ENCODE peak calls at places on chromosomes 16 and 17, in four cellular contexts. One of them, this sample, is unnamed.

GRCh38 chr17:20966869-20967268 is 75.9 kb downstream of the USP22 start:
- DNase-seq in left ventricle myocardium inferior: no peak
- DNase-seq in cardiac muscle cell: no peak
- DNase-seq in progenitor cell of endocrine pancreas: no peak
- DNase-seq in this sample: no peak

GRCh38 chr17:41965694-41966375 is 760 bp upstream of the CNP start:
- DNase-seq in left ventricle myocardium inferior: peak; percentile 45
- DNase-seq in cardiac muscle cell: peak; percentile 74
- DNase-seq in progenitor cell of endocrine pancreas: peak; percentile 49
- DNase-seq in this sample: peak; percentile 94

GRCh38 chr16:73166972-73167550 is 119.1 kb upstream of the ZFHX3 start:
- DNase-seq in left ventricle myocardium inferior: no peak
- DNase-seq in cardiac muscle cell: no peak
- DNase-seq in progenitor cell of endocrine pancreas: no peak
- DNase-seq in this sample: no peak

GRCh38 chr16:2082171-2082982 is 34.6 kb downstream of the TSC2 start:
- DNase-seq in left ventricle myocardium inferior: no peak
- DNase-seq in cardiac muscle cell: no peak
- DNase-seq in progenitor cell of endocrine pancreas: no peak
- DNase-seq in this sample: no peak

GRCh38 chr17:59311051-59311468 is 20.4 kb upstream of the YPEL2 start:
- DNase-seq in left ventricle myocardium inferior: no peak
- DNase-seq in cardiac muscle cell: peak; percentile 77
- DNase-seq in progenitor cell of endocrine pancreas: no peak
- DNase-seq in this sample: peak; percentile 74

GRCh38 chr17:17783121-17783824 is 53.5 kb downstream of the SREBF1 start:
- DNase-seq in left ventricle myocardium inferior: peak; percentile 85
- DNase-seq in cardiac muscle cell: peak; percentile 84
- DNase-seq in progenitor cell of endocrine pancreas: peak; percentile 40
- DNase-seq in this sample: no peak

GRCh38 chr17:9101356-9101755 is 80.0 kb downstream of the NTN1 start:
- DNase-seq in left ventricle myocardium inferior: no peak
- DNase-seq in cardiac muscle cell: no peak
- DNase-seq in progenitor cell of endocrine pancreas: no peak
- DNase-seq in this sample: no peak

GRCh38 chr16:67807148-67807682 is 526 bp downstream of the TSNAXIP1 start:
- DNase-seq in left ventricle myocardium inferior: no peak
- DNase-seq in cardiac muscle cell: no peak
- DNase-seq in progenitor cell of endocrine pancreas: no peak
- DNase-seq in this sample: no peak

GRCh38 chr17:83196088-83196765 is 116.8 kb downstream of the METRNL start:
- DNase-seq in left ventricle myocardium inferior: peak; percentile 17
- DNase-seq in cardiac muscle cell: no peak
- DNase-seq in progenitor cell of endocrine pancreas: no peak
- DNase-seq in this sample: peak; percentile 39

GRCh38 chr17:78144736-78145641 is 1.2 kb upstream of the C17orf99 start:
- DNase-seq in left ventricle myocardium inferior: no peak
- DNase-seq in cardiac muscle cell: no peak
- DNase-seq in progenitor cell of endocrine pancreas: no peak
- DNase-seq in this sample: no peak

GRCh38 chr16:66427871-66428681 is 981 bp downstream of the BEAN1 start:
- DNase-seq in left ventricle myocardium inferior: no peak
- DNase-seq in cardiac muscle cell: peak; percentile 56
- DNase-seq in progenitor cell of endocrine pancreas: no peak
- DNase-seq in this sample: no peak

GRCh38 chr17:79777166-79777843 is 643 bp upstream of the CBX2 start:
- DNase-seq in left ventricle myocardium inferior: peak; percentile 68
- DNase-seq in cardiac muscle cell: peak; percentile 58
- DNase-seq in progenitor cell of endocrine pancreas: peak; percentile 58
- DNase-seq in this sample: peak; percentile 92

GRCh38 chr17:66747561-66748275 is 87.2 kb upstream of the CACNG5 start:
- DNase-seq in left ventricle myocardium inferior: no peak
- DNase-seq in cardiac muscle cell: no peak
- DNase-seq in progenitor cell of endocrine pancreas: no peak
- DNase-seq in this sample: peak; percentile 34

GRCh38 chr16:81583893-81584705 is 139.5 kb downstream of the CMIP start:
- DNase-seq in left ventricle myocardium inferior: no peak
- DNase-seq in cardiac muscle cell: no peak
- DNase-seq in progenitor cell of endocrine pancreas: no peak
- DNase-seq in this sample: peak; percentile 88

GRCh38 chr16:81586421-81586820 is 141.8 kb downstream of the CMIP start:
- DNase-seq in left ventricle myocardium inferior: no peak
- DNase-seq in cardiac muscle cell: peak; percentile 35
- DNase-seq in progenitor cell of endocrine pancreas: no peak
- DNase-seq in this sample: no peak

GRCh38 chr16:81586976-81587625 is 142.5 kb downstream of the CMIP start:
- DNase-seq in left ventricle myocardium inferior: no peak
- DNase-seq in cardiac muscle cell: no peak
- DNase-seq in progenitor cell of endocrine pancreas: no peak
- DNase-seq in this sample: no peak

GRCh38 chr16:81587626-81588160 is 143.1 kb downstream of the CMIP start:
- DNase-seq in left ventricle myocardium inferior: no peak
- DNase-seq in cardiac muscle cell: no peak
- DNase-seq in progenitor cell of endocrine pancreas: no peak
- DNase-seq in this sample: no peak

DNA sequence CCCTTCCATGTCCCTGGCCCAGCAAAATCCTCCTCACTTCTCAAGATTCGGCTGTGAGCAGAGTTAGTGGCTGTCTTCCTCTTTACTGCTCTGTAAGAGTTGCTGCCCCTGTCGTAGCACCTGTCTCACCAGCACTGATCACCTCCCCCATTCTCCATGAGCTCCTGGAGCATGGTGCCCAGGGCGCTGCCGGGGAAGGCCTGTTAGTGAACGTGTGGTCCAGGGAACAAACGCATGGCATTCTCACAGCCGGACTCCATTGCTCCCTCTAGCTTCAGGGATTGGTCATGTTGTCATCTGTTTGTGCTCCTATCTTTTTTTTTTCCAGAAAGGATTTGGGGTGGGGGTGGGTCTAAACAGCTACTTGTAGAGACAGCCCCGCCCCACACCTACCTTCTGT is 141.2 kb downstream of the CMIP start:
- DNase-seq in left ventricle myocardium inferior: no peak
- DNase-seq in cardiac muscle cell: peak; percentile 12
- DNase-seq in progenitor cell of endocrine pancreas: no peak
- DNase-seq in this sample: no peak
- TF ChIP-seq CTCF in left ventricle myocardium inferior: no peak
- TF ChIP-seq CTCF in cardiac muscle cell: peak; percentile 31
- TF ChIP-seq CTCF in progenitor cell of endocrine pancreas: peak; percentile 36
- TF ChIP-seq CTCF in this sample: no peak

DNA sequence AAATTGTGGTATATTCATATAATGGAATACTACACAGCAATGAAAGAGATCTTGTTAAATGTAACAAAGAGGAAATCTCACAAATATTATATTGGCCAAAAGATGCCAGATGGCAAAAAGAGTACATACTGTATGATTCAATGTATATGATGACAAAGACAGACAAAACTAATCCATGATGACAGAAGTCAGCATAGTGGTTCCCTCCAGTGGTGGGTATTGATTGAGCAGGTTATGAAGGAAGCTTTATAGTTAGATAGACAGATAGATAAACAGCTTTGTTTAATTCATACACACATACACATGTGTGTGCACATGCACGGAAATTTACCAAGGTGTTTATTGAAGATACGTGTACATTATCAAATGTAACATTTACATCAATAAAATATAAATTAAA is 74.4 kb upstream of the SMIM36 start:
- DNase-seq in left ventricle myocardium inferior: no peak
- DNase-seq in cardiac muscle cell: no peak
- DNase-seq in progenitor cell of endocrine pancreas: no peak
- DNase-seq in this sample: no peak
- TF ChIP-seq CTCF in left ventricle myocardium inferior: no peak
- TF ChIP-seq CTCF in cardiac muscle cell: no peak
- TF ChIP-seq CTCF in progenitor cell of endocrine pancreas: no peak
- TF ChIP-seq CTCF in this sample: no peak

GRCh38 chr17:74072340-74072739 is 131.1 kb upstream of the RPL38 start:
- DNase-seq in left ventricle myocardium inferior: no peak
- DNase-seq in cardiac muscle cell: no peak
- DNase-seq in progenitor cell of endocrine pancreas: no peak
- DNase-seq in this sample: no peak

GRCh38 chr17:74071280-74071679 is 132.2 kb upstream of the RPL38 start:
- DNase-seq in left ventricle myocardium inferior: no peak
- DNase-seq in cardiac muscle cell: no peak
- DNase-seq in progenitor cell of endocrine pancreas: no peak
- DNase-seq in this sample: no peak

DNA sequence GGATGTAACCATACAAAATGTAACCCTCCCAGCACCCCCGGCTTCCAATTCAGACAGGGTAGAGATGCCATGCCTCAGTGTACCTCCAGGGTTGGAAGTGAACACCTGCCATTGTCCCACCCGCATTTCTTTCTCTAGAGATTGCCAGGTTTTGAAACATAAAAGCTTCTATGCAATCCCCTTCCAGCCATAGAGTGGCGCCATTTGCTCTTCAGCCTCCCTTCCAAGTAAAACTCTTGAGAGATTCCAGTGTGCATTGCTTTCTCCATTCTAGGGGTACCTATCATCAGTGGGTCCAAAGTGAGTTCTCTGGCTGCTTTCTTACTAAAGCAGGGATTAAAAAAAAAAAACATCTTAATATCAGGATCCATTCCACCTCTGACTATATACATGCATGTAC is 133.1 kb upstream of the RPL38 start:
- DNase-seq in left ventricle myocardium inferior: no peak
- DNase-seq in cardiac muscle cell: no peak
- DNase-seq in progenitor cell of endocrine pancreas: no peak
- DNase-seq in this sample: no peak
- TF ChIP-seq CTCF in left ventricle myocardium inferior: no peak
- TF ChIP-seq CTCF in cardiac muscle cell: no peak
- TF ChIP-seq CTCF in progenitor cell of endocrine pancreas: no peak
- TF ChIP-seq CTCF in this sample: no peak

DNA sequence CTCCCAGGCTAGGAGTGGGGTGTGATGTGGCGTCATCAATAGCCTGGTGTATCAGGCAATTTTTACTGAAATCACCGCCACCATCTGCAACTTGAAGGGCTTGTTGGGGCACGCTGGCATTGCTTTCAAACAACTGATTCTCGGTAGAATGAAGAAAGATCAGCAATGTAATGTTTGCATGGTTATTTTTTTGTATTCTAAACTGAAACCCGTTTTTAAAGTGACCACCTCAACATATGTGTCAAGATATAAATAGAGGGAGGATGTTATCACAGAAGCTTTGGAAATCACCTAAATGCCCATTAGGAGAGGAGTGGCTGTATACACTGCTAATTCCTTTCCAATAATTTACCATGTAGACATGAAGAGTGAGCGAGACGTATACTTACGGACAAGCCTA is 91.3 kb downstream of the WSCD1 start:
- DNase-seq in left ventricle myocardium inferior: no peak
- DNase-seq in cardiac muscle cell: no peak
- DNase-seq in progenitor cell of endocrine pancreas: no peak
- DNase-seq in this sample: no peak
- TF ChIP-seq CTCF in left ventricle myocardium inferior: no peak
- TF ChIP-seq CTCF in cardiac muscle cell: no peak
- TF ChIP-seq CTCF in progenitor cell of endocrine pancreas: no peak
- TF ChIP-seq CTCF in this sample: no peak

GRCh38 chr16:88535181-88535856 is 34.9 kb upstream of the ZC3H18 start:
- DNase-seq in left ventricle myocardium inferior: no peak
- DNase-seq in cardiac muscle cell: no peak
- DNase-seq in progenitor cell of endocrine pancreas: no peak
- DNase-seq in this sample: no peak

GRCh38 chr16:88535857-88536222 is 34.4 kb upstream of the ZC3H18 start:
- DNase-seq in left ventricle myocardium inferior: no peak
- DNase-seq in cardiac muscle cell: no peak
- DNase-seq in progenitor cell of endocrine pancreas: no peak
- DNase-seq in this sample: no peak

GRCh38 chr16:88533945-88534641 is 36.1 kb upstream of the ZC3H18 start:
- DNase-seq in left ventricle myocardium inferior: peak; percentile 83
- DNase-seq in cardiac muscle cell: peak; percentile 82
- DNase-seq in progenitor cell of endocrine pancreas: peak; percentile 15
- DNase-seq in this sample: no peak

GRCh38 chr16:88533381-88533831 is 36.8 kb upstream of the ZC3H18 start:
- DNase-seq in left ventricle myocardium inferior: no peak
- DNase-seq in cardiac muscle cell: no peak
- DNase-seq in progenitor cell of endocrine pancreas: peak; percentile 8
- DNase-seq in this sample: no peak

GRCh38 chr16:88534731-88535141 is 35.5 kb upstream of the ZC3H18 start:
- DNase-seq in left ventricle myocardium inferior: peak; percentile 57
- DNase-seq in cardiac muscle cell: peak; percentile 58
- DNase-seq in progenitor cell of endocrine pancreas: peak; percentile 10
- DNase-seq in this sample: no peak
- TF ChIP-seq CTCF in left ventricle myocardium inferior: no peak
- TF ChIP-seq CTCF in cardiac muscle cell: no peak
- TF ChIP-seq CTCF in progenitor cell of endocrine pancreas: no peak
- TF ChIP-seq CTCF in this sample: no peak